ENCODE peak calls at places on chromosomes 13 and 19, in eight cellular contexts. K, V, W, U, L, Z, S and E are unnamed samples.

GRCh38 chr19:50001158-50001557 is 24.0 kb downstream of the VRK3 start:
- DNase-seq in K (no peak), V (no peak), W (no peak), U (no peak), L (no peak), Z (no peak), S (no peak), E (no peak)

GRCh38 chr19:2841858-2842574 is 741 bp downstream of the ZNF555 start:
- DNase-seq in K (no peak), V (peak; percentile 11), W (no peak), U (peak; percentile 70), L (no peak), Z (peak; percentile 4), S (no peak), E (no peak)

GRCh38 chr19:29942404-29943261 is 594 bp downstream of the URI1 start:
- DNase-seq in K (peak; percentile 79), V (peak; percentile 50), W (peak; percentile 45), U (peak; percentile 84), L (peak; percentile 61), Z (peak; percentile 49), S (peak; percentile 68), E (no peak)

GRCh38 chr13:26721251-26721939 is 39.2 kb downstream of the GPR12 start:
- DNase-seq in K (peak; percentile 42), V (no peak), W (no peak), U (no peak), L (peak; percentile 16), Z (no peak), S (peak; percentile 6), E (no peak)

GRCh38 chr19:19662344-19662743 is 1.1 kb downstream of the ATP13A1 start:
- DNase-seq in K (no peak), V (no peak), W (no peak), U (no peak), L (no peak), Z (no peak), S (no peak), E (no peak)

GRCh38 chr13:73901324-73902068 is 232.7 kb downstream of the KLF12 start:
- DNase-seq in K (no peak), V (no peak), W (no peak), U (no peak), L (no peak), Z (no peak), S (no peak), E (no peak)

GRCh38 chr19:48342841-48343540 is 17.6 kb downstream of the EMP3 start:
- DNase-seq in K (no peak), V (no peak), W (no peak), U (no peak), L (no peak), Z (peak; percentile 68), S (no peak), E (no peak)

GRCh38 chr19:3302755-3303154 is 63.6 kb upstream of the NFIC start:
- DNase-seq in K (no peak), V (no peak), W (no peak), U (no peak), L (no peak), Z (no peak), S (no peak), E (no peak)

GRCh38 chr13:19155321-19155861 is 26.2 kb downstream of the TUBA3C start:
- DNase-seq in K (no peak), V (no peak), W (no peak), U (no peak), L (no peak), Z (no peak), S (no peak), E (no peak)

GRCh38 chr13:105956891-105957290 is 578.6 kb downstream of the EFNB2 start:
- DNase-seq in K (no peak), V (no peak), W (no peak), U (no peak), L (no peak), Z (no peak), S (no peak), E (no peak)

GRCh38 chr19:6354098-6354674 is 7.1 kb upstream of the CLPP start:
- DNase-seq in K (no peak), V (no peak), W (no peak), U (no peak), L (no peak), Z (peak; percentile 8), S (no peak), E (no peak)

GRCh38 chr19:4375164-4375619 is 25.2 kb downstream of the SH3GL1 start:
- DNase-seq in K (no peak), V (no peak), W (no peak), U (no peak), L (no peak), Z (peak; percentile 50), S (no peak), E (peak; percentile 95)

GRCh38 chr19:43432866-43433673 is 18.4 kb downstream of the TEX101 start:
- DNase-seq in K (peak; percentile 76), V (peak; percentile 69), W (peak; percentile 39), U (peak; percentile 75), L (peak; percentile 52), Z (peak; percentile 66), S (peak; percentile 65), E (peak; percentile 67)

GRCh38 chr13:107203146-107203847 is 635.4 kb upstream of the ARGLU1 start:
- DNase-seq in K (no peak), V (peak; percentile 66), W (no peak), U (no peak), L (no peak), Z (no peak), S (no peak), E (no peak)

GRCh38 chr13:90943961-90944360 is 403.5 kb upstream of the MIR17HG start:
- DNase-seq in K (no peak), V (no peak), W (no peak), U (no peak), L (no peak), Z (no peak), S (no peak), E (no peak)